ENCODE peak calls at places on chromosomes 5 and 9, in ten cellular contexts. G, U, E, O, M, B, K, I, P and F are unnamed samples.
A peak's percentile ranks its signal among the peaks of the same experiment; 100 is the strongest.

GRCh38 chr5:127492854-127493738 is 24.3 kb upstream of the PRRC1 start:
- DNase-seq in G (no peak), U (no peak), E (no peak), O (peak; percentile 39), M (no peak), B (peak; percentile 30), K (no peak), I (no peak), P (no peak), F (no peak)

GRCh38 chr5:28499764-28500290 is 1461.4 kb upstream of the CDH9 start:
- DNase-seq in G (no peak), U (no peak), E (no peak), O (no peak), M (no peak), B (no peak), K (no peak), I (no peak), P (no peak), F (no peak)

GRCh38 chr5:133410335-133410828 is 202.0 kb downstream of the FSTL4 start:
- DNase-seq in G (no peak), U (no peak), E (no peak), O (no peak), M (no peak), B (no peak), K (no peak), I (no peak), P (no peak), F (no peak)

GRCh38 chr5:106454651-106455415 is 1215.9 kb downstream of the EFNA5 start:
- DNase-seq in G (no peak), U (no peak), E (no peak), O (no peak), M (no peak), B (peak; percentile 5), K (no peak), I (no peak), P (no peak), F (peak; percentile 4)

GRCh38 chr5:163586431-163587033 is 81.1 kb downstream of the MAT2B start:
- DNase-seq in G (no peak), U (no peak), E (no peak), O (no peak), M (no peak), B (no peak), K (no peak), I (no peak), P (no peak), F (no peak)

GRCh38 chr5:170603578-170604565 is 100.1 kb downstream of the KCNIP1 start:
- DNase-seq in G (peak; percentile 77), U (no peak), E (no peak), O (peak; percentile 90), M (peak; percentile 62), B (peak; percentile 46), K (peak; percentile 62), I (peak; percentile 25), P (peak; percentile 27), F (peak; percentile 72)

GRCh38 chr9:90107021-90107771 is 502.4 kb downstream of the GADD45G start:
- DNase-seq in G (peak; percentile 80), U (peak; percentile 66), E (no peak), O (peak; percentile 27), M (no peak), B (no peak), K (peak; percentile 83), I (peak; percentile 74), P (peak; percentile 67), F (no peak)

GRCh38 chr9:91192785-91193657 is 168.7 kb downstream of the AUH start:
- DNase-seq in G (peak; percentile 95), U (peak; percentile 68), E (peak; percentile 78), O (peak; percentile 95), M (no peak), B (peak; percentile 95), K (peak; percentile 96), I (peak; percentile 77), P (peak; percentile 88), F (peak; percentile 96)

GRCh38 chr5:82676663-82677062 is 398.5 kb upstream of the RPS23 start:
- DNase-seq in G (no peak), U (no peak), E (no peak), O (no peak), M (no peak), B (no peak), K (no peak), I (no peak), P (no peak), F (no peak)

GRCh38 chr5:138464018-138464387 is 1.3 kb upstream of the EGR1 start:
- DNase-seq in G (peak; percentile 96), U (peak; percentile 93), E (peak; percentile 97), O (peak; percentile 95), M (peak; percentile 97), B (peak; percentile 86), K (peak; percentile 98), I (peak; percentile 94), P (peak; percentile 98), F (peak; percentile 86)

GRCh38 chr5:138466058-138466899 is 1.0 kb downstream of the EGR1 start:
- DNase-seq in G (peak; percentile 38), U (peak; percentile 44), E (peak; percentile 76), O (no peak), M (no peak), B (peak; percentile 84), K (no peak), I (peak; percentile 42), P (peak; percentile 44), F (no peak)

GRCh38 chr5:138465288-138466057 is at the start of gene EGR1:
- DNase-seq in G (peak; percentile 96), U (peak; percentile 97), E (peak; percentile 96), O (peak; percentile 88), M (peak; percentile 86), B (peak; percentile 88), K (peak; percentile 98), I (peak; percentile 96), P (peak; percentile 95), F (peak; percentile 75)

GRCh38 chr5:138463335-138464017 is 1.8 kb upstream of the EGR1 start:
- DNase-seq in G (peak; percentile 70), U (peak; percentile 51), E (no peak), O (no peak), M (no peak), B (no peak), K (peak; percentile 84), I (no peak), P (peak; percentile 48), F (no peak)

DNA sequence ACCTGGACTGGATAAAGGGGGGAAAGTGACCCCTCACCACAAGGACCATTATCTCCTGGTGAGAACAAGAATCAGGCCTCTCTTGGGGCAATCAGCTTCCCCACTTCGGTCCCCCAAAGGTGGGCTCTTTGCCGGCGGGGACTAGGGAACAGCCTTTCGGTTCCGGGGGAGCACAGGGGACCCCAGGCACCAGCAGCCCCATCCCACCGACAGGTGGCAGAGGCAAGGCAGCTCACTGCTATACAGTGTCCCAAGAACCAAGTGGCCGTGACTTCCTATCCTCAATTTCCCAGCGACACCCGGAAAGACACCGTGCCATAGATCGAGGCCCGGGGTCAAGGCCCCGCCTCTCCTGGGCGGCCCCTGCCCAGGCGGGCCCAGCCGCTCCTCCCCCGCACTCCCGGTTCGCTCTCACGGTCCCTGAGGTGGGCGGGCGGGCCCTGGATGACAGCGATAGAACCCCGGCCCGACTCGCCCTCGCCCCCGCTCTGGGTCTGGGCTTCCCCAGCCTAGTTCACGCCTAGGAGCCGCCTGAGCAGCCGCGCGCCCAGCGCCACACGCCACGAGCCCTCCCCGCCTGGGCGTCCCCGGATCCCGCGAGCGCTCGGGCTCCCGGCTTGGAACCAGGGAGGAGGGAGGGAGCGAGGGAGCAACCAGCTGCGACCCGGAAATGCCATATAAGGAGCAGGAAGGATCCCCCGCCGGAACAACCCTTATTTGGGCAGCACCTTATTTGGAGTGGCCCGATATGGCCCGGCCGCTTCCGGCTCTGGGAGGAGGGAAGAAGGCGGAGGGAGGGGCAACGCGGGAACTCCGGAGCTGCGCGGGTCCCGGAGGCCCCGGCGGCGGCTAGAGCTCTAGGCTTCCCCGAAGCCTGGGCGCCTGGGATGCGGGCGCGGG is 641 bp upstream of the EGR1 start:
- DNase-seq in G (peak; percentile 99), U (peak; percentile 98), E (peak; percentile 98), O (peak; percentile 94), M (peak; percentile 90), B (peak; percentile 97), K (peak; percentile 99), I (peak; percentile 99), P (peak; percentile 96), F (peak; percentile 90)
- TF ChIP-seq POLR2A in G (peak; percentile 76), U (peak; percentile 65), E (peak; percentile 60), O (peak; percentile 59), M (peak; percentile 63), B (peak; percentile 65), K (peak; percentile 35), I (peak; percentile 65), P (peak; percentile 56), F (peak; percentile 27)

DNA sequence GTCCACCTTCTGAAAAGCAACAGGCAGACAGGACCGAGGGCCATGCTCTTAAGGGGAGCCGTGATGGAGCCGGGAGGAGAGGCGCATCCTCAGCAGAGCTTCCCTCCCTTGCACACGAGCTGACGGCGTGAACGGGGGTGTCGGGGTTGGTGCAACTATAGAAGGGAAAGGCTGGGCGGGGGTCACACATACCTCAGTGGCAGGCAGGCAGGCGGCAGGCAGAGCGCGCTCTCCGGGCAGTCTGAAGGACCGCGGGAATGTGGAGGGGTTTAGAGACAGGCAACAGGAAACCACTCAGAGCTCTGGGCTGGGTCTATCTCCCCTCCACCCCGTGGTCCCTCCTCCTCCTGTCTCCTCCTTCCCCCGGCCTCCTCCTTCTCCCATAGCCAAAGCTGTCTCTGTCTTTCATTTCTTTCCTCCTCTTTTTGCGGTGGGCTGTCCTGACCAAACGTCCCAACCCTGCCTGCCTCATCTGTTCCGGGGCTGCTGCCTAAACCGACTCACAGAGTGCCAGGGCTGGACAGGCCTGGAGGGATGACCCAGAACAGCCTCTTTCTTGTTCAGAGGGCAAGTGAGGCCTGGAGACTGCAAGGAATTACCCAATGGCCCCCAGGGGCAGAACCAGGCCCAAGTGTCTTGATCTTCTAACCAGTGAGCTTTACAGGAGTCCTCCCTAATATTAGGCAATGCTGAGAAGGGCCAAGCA is at the start of gene SPARC:
- DNase-seq in G (peak; percentile 91), U (peak; percentile 81), E (peak; percentile 62), O (no peak), M (no peak), B (no peak), K (peak; percentile 94), I (peak; percentile 55), P (peak; percentile 87), F (peak; percentile 68)
- TF ChIP-seq POLR2A in G (peak; percentile 89), U (peak; percentile 73), E (peak; percentile 73), O (no peak), M (no peak), B (no peak), K (peak; percentile 86), I (peak; percentile 59), P (peak; percentile 95), F (peak; percentile 100)

GRCh38 chr5:96927008-96927407 is 8.9 kb upstream of the LNPEP start:
- DNase-seq in G (no peak), U (no peak), E (no peak), O (no peak), M (no peak), B (no peak), K (no peak), I (no peak), P (no peak), F (no peak)
- TF ChIP-seq POLR2A in G (no peak), U (no peak), E (no peak), O (no peak), M (no peak), B (no peak), K (no peak), I (no peak), P (no peak), F (no peak)

GRCh38 chr5:150409638-150410523 is 2.8 kb downstream of the CD74 start:
- DNase-seq in G (peak; percentile 92), U (peak; percentile 86), E (peak; percentile 81), O (peak; percentile 99), M (no peak), B (peak; percentile 77), K (peak; percentile 91), I (peak; percentile 78), P (peak; percentile 74), F (peak; percentile 97)
- TF ChIP-seq POLR2A in G (peak; percentile 51), U (no peak), E (peak; percentile 26), O (no peak), M (peak; percentile 87), B (no peak), K (no peak), I (peak; percentile 44), P (peak; percentile 29), F (no peak)